ENCODE peak calls at places on chromosomes 4 and X, in four cellular contexts. J is GM03348, A is NCI-H1436, Q is choroid plexus epithelial cell. T is an unnamed sample.
A peak's percentile ranks its signal among the peaks of the same experiment; 100 is the strongest.

GRCh38 chr4:787561-787981 is 38.4 kb downstream of the CPLX1 start:
- DNase-seq in J (no peak), A (no peak), Q (no peak), T (no peak)

GRCh38 chrX:15758140-15758539 is 20.1 kb downstream of the CA5B start:
- DNase-seq in J (no peak), A (no peak), Q (no peak), T (no peak)

GRCh38 chrX:39983715-39984114 is 114.0 kb downstream of the BCOR start:
- DNase-seq in J (no peak), A (no peak), Q (peak; percentile 54), T (peak; percentile 31)

GRCh38 chr4:148016063-148016637 is 284.3 kb downstream of the ARHGAP10 start:
- DNase-seq in J (no peak), A (no peak), Q (no peak), T (peak; percentile 44)

GRCh38 chrX:16868920-16869319 is 1.2 kb downstream of the RBBP7 start:
- DNase-seq in J (no peak), A (no peak), Q (no peak), T (no peak)

GRCh38 chr4:169485084-169485483 is 127.3 kb downstream of the NEK1 start:
- DNase-seq in J (peak; percentile 10), A (no peak), Q (no peak), T (peak; percentile 63)

GRCh38 chr4:183388021-183388420 is 56.4 kb upstream of the CDKN2AIP start:
- DNase-seq in J (no peak), A (no peak), Q (no peak), T (no peak)

GRCh38 chrX:78024349-78025108 is 55.1 kb upstream of the PGAM4 start:
- DNase-seq in J (peak; percentile 3), A (no peak), Q (peak; percentile 15), T (peak; percentile 2)

GRCh38 chr4:154720123-154720522 is 23.7 kb upstream of the LRAT start:
- DNase-seq in J (no peak), A (no peak), Q (no peak), T (no peak)

GRCh38 chr4:111475001-111475400 is 670.3 kb upstream of the FAM241A start:
- DNase-seq in J (peak; percentile 14), A (no peak), Q (peak; percentile 55), T (peak; percentile 39)

GRCh38 chr4:1540601-1541375 is 134.5 kb upstream of the NKX1-1 start:
- DNase-seq in J (no peak), A (no peak), Q (no peak), T (no peak)

GRCh38 chr4:38706301-38706700 is 42.3 kb downstream of the KLF3 start:
- DNase-seq in J (no peak), A (no peak), Q (no peak), T (no peak)

GRCh38 chrX:136209016-136209738 is 42.0 kb downstream of the MAP7D3 start:
- DNase-seq in J (peak; percentile 63), A (peak; percentile 8), Q (peak; percentile 73), T (peak; percentile 56)

GRCh38 chr4:44100456-44100855 is 348.2 kb downstream of the KCTD8 start:
- DNase-seq in J (no peak), A (no peak), Q (no peak), T (no peak)

GRCh38 chr4:38581708-38582107 is 82.3 kb upstream of the KLF3 start:
- DNase-seq in J (no peak), A (no peak), Q (no peak), T (no peak)

GRCh38 chr4:2936773-2937145 is 26.4 kb downstream of the NOP14 start:
- DNase-seq in J (peak; percentile 51), A (no peak), Q (peak; percentile 71), T (peak; percentile 58)